ENCODE peak calls at places on chromosomes 7 and 10, in seven cellular contexts. U is kidney epithelial cell, Q is Panc1, Z is HCT116, I is AG10803, K is lung, B is endodermal cell. N is an unnamed sample.

GRCh38 chr7:31027161-31027965 is 24.7 kb upstream of the ADCYAP1R1 start:
- DNase-seq in B (peak; percentile 85), K (no peak), Q (no peak), I (peak; percentile 3), Z (no peak), U (no peak), N (no peak)

GRCh38 chr10:97771913-97772823 is at the start of gene SFRP5:
- DNase-seq in K (no peak), U (no peak), Q (no peak), Z (no peak), I (no peak), B (peak; percentile 75), N (no peak)

GRCh38 chr7:43764039-43764789 is 5.7 kb downstream of the BLVRA start:
- DNase-seq in K (peak; percentile 80), Q (no peak), U (no peak), B (no peak), Z (no peak), I (no peak), N (no peak)

GRCh38 chr7:73839743-73840714 is 2.3 kb downstream of the METTL27 start:
- DNase-seq in Z (no peak), B (peak; percentile 73), Q (no peak), U (no peak), K (no peak), I (no peak), N (no peak)

GRCh38 chr10:11242443-11243386 is 225.0 kb downstream of the CELF2 start:
- DNase-seq in Q (no peak), B (no peak), K (no peak), Z (no peak), U (no peak), I (peak; percentile 10), N (no peak)

GRCh38 chr7:90626011-90626410 is 29.9 kb downstream of the CDK14 start:
- DNase-seq in B (no peak), I (peak; percentile 51), Q (no peak), U (no peak), Z (no peak), K (no peak), N (no peak)

GRCh38 chr10:34397324-34397723 is 417.8 kb downstream of the PARD3 start:
- DNase-seq in B (no peak), Z (no peak), Q (no peak), U (no peak), I (peak; percentile 74), K (no peak), N (no peak)

GRCh38 chr10:114103286-114103685 is 59.6 kb downstream of the ADRB1 start:
- DNase-seq in B (no peak), Q (peak; percentile 50), K (no peak), I (peak; percentile 71), U (no peak), Z (peak; percentile 58), N (peak; percentile 13)

GRCh38 chr10:95395947-95396449 is 105.2 kb upstream of the PDLIM1 start:
- DNase-seq in B (no peak), Q (no peak), Z (no peak), I (no peak), U (no peak), K (peak; percentile 69), N (peak; percentile 61)

GRCh38 chr7:94089806-94090205 is 85.7 kb upstream of the BET1 start:
- DNase-seq in I (no peak), Z (no peak), U (no peak), B (no peak), K (no peak), Q (no peak), N (no peak)

GRCh38 chr7:94092980-94093379 is 88.8 kb upstream of the BET1 start:
- DNase-seq in Z (no peak), K (no peak), B (no peak), Q (no peak), I (no peak), U (no peak), N (no peak)

GRCh38 chr7:94088560-94088959 is 84.4 kb upstream of the BET1 start:
- DNase-seq in Z (no peak), B (no peak), K (no peak), Q (no peak), U (no peak), I (peak; percentile 24), N (no peak)

GRCh38 chr7:94087664-94088352 is 83.7 kb upstream of the BET1 start:
- DNase-seq in K (peak; percentile 31), U (peak; percentile 52), Q (peak; percentile 54), B (peak; percentile 77), Z (peak; percentile 54), I (peak; percentile 79), N (no peak)
- H3K4me3 ChIP-seq in K (no peak overlapping the region), U (no peak overlapping the region), Q (peak overlapping the region; percentile 23), B (no peak overlapping the region), Z (peak overlapping the region; percentile 43), I (peak overlapping the region; percentile 34), N (peak overlapping the region; percentile 15)

GRCh38 chr10:28681928-28682750 is 4.8 kb downstream of the BAMBI start:
- DNase-seq in K (no peak), Q (no peak), I (no peak), Z (no peak), U (no peak), B (no peak), N (no peak)

GRCh38 chr10:28677889-28678686 is 767 bp downstream of the BAMBI start:
- DNase-seq in U (no peak), B (peak; percentile 78), Z (no peak), I (peak; percentile 20), K (no peak), Q (no peak), N (no peak)

GRCh38 chr10:28678687-28679457 is 1.6 kb downstream of the BAMBI start:
- DNase-seq in K (no peak), B (no peak), Z (no peak), I (no peak), Q (no peak), U (no peak), N (no peak)

GRCh38 chr10:28681345-28681763 is 4.0 kb downstream of the BAMBI start:
- DNase-seq in I (no peak), B (no peak), Q (no peak), U (no peak), K (no peak), Z (no peak), N (no peak)

DNA sequence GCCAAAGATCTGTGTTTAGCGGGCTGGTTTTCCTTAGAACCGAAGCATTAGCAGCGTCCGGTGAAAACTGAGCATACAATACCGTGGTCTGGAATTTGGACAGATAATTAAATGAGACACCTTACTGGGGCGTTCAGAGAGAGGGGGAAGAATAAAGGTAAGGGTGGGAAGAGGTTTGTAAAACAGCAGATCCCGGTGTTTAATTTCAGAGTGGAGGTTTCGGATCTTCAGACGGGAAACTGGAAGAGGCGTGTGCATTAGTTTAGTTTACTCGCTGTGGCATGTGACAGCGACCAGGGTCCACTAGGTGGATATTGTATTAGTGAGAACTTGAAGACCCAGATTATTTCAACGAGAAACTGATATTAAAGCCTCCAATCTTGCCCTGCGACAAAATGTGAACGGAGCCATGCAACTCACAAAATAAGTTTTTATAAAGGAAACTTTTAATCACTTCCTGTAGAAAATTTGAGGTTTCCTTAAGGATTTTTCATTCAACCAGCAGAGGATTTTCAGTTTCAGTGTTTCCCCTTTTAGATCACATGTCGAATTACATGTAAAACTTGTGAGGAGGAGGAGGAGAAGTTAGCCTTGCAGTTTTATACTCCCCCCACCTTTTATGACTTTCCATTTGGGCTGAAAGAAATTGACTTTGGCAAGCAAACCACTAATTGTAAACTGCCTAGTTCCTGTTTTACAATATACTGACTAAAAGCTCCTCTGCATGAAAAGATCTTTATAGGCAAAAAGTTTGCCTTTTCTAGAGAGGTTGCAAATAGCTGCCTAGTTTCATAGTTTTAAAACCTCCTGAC is 2.8 kb downstream of the BAMBI start:
- DNase-seq in Z (no peak), I (no peak), K (no peak), U (no peak), B (no peak), Q (no peak), N (no peak)
- TF ChIP-seq CTCF in Z (no peak), I (no peak), K (no peak), U (peak; percentile 44), B (peak; percentile 74), Q (peak; percentile 23), N (peak; percentile 53)

GRCh38 chr10:94053639-94053932 is 59.9 kb downstream of the PLCE1 start:
- DNase-seq in U (no peak), I (no peak), Z (no peak), B (no peak), K (no peak), Q (no peak), N (no peak)
- H3K4me3 ChIP-seq in U (no peak overlapping the region), I (peak overlapping the region; percentile 32), Z (no peak overlapping the region), B (no peak overlapping the region), K (no peak overlapping the region), Q (no peak overlapping the region), N (no peak overlapping the region)

GRCh38 chr10:133085251-133086125 is 2.2 kb upstream of the ADGRA1 start:
- DNase-seq in Z (no peak), B (no peak), K (no peak), U (no peak), I (no peak), Q (no peak), N (no peak)
- TF ChIP-seq CTCF in Z (no peak), B (peak; percentile 48), K (no peak), U (no peak), I (no peak), Q (no peak), N (no peak)

GRCh38 chr10:91800756-91801155 is 2.5 kb downstream of the TNKS2 start:
- DNase-seq in I (no peak), Z (no peak), U (no peak), Q (no peak), B (no peak), K (no peak), N (no peak)
- H3K4me3 ChIP-seq in I (no peak overlapping the region), Z (no peak overlapping the region), U (no peak overlapping the region), Q (no peak overlapping the region), B (peak overlapping the region; percentile 85), K (no peak overlapping the region), N (no peak overlapping the region)

GRCh38 chr7:157675427-157675930 is 338.7 kb downstream of the DNAJB6 start:
- DNase-seq in K (no peak), Q (no peak), B (peak; percentile 13), Z (no peak), I (no peak), U (no peak), N (no peak)

GRCh38 chr7:157673573-157673972 is 336.8 kb downstream of the DNAJB6 start:
- DNase-seq in Z (no peak), I (no peak), U (no peak), Q (no peak), K (no peak), B (peak; percentile 30), N (no peak)

GRCh38 chr7:157676001-157676400 is 339.2 kb downstream of the DNAJB6 start:
- DNase-seq in Z (no peak), K (no peak), U (no peak), I (no peak), B (peak; percentile 62), Q (no peak), N (no peak)

GRCh38 chr7:157674027-157674714 is 337.4 kb downstream of the DNAJB6 start:
- DNase-seq in K (no peak), Q (no peak), I (no peak), U (no peak), B (peak; percentile 32), Z (no peak), N (no peak)

GRCh38 chr7:157674715-157675426 is 338.1 kb downstream of the DNAJB6 start:
- DNase-seq in I (no peak), Q (no peak), Z (no peak), B (peak; percentile 17), K (no peak), U (no peak), N (no peak)
- TF ChIP-seq CTCF in I (no peak), Q (no peak), Z (no peak), B (no peak), K (no peak), U (no peak), N (no peak)

GRCh38 chr7:100691676-100692577 is 2.1 kb downstream of the GIGYF1 start:
- DNase-seq in B (peak; percentile 96), I (peak; percentile 57), Z (no peak), K (peak; percentile 82), U (no peak), Q (no peak), N (no peak)
- H3K4me3 ChIP-seq in B (peak overlapping the region; percentile 94), I (peak overlapping the region; percentile 79), Z (peak overlapping the region; percentile 87), K (no peak overlapping the region), U (no peak overlapping the region), Q (peak overlapping the region; percentile 91), N (peak overlapping the region; percentile 76)

N was measured in epithelial cell of proximal tubule.